ENCODE peak calls at places on chromosomes 2 and 18, in six cellular contexts. G is stimulated activated CD4-positive, alpha-beta T cell treated with anti-CD3 and anti-CD28 coated beads, Interleukin-2, amount 100 ng/mL, for 48 hours; D is Ammon's horn; H is WTC11; Y is right lobe of liver; S is GM18507. V is an unnamed sample.

GRCh38 chr2:206160807-206161179 is 1.1 kb downstream of the EEF1B2 start:
- DNase-seq in G (no peak), D (no peak), H (no peak), Y (no peak), S (no peak), V (no peak)

GRCh38 chr2:164606557-164606956 is 14.7 kb downstream of the GRB14 start:
- DNase-seq in G (no peak), D (no peak), H (no peak), Y (no peak), S (no peak), V (no peak)

GRCh38 chr2:144137705-144138428 is 382.1 kb downstream of the ZEB2 start:
- DNase-seq in G (no peak), D (peak), H (no peak), Y (no peak), S (no peak), V (no peak)

GRCh38 chr2:96505231-96505889 is at the start of gene NEURL3:
- DNase-seq in G (no peak), D (peak), H (no peak), Y (peak), S (no peak), V (peak)

GRCh38 chr2:37798315-37799005 is 126.6 kb upstream of the RMDN2 start:
- DNase-seq in G (no peak), D (peak), H (no peak), Y (no peak), S (peak), V (no peak)

GRCh38 chr2:178764097-178764496 is 43.1 kb downstream of the TTN start:
- DNase-seq in G (no peak), D (no peak), H (no peak), Y (no peak), S (no peak), V (no peak)

GRCh38 chr2:196238836-196239380 is 67.5 kb upstream of the STK17B start:
- DNase-seq in G (no peak), D (no peak), H (no peak), Y (no peak), S (no peak), V (no peak)

GRCh38 chr2:176152350-176153181 is 1.2 kb downstream of the HOXD4 start:
- DNase-seq in G (no peak), D (no peak), H (no peak), Y (no peak), S (no peak), V (no peak)

GRCh38 chr18:607930-608329 is 11.1 kb downstream of the CLUL1 start:
- DNase-seq in G (no peak), D (peak), H (no peak), Y (no peak), S (no peak), V (no peak)

GRCh38 chr2:190618030-190618429 is 30.9 kb upstream of the NAB1 start:
- DNase-seq in G (no peak), D (no peak), H (no peak), Y (no peak), S (no peak), V (no peak)

GRCh38 chr18:38751897-38752296 is 1186.3 kb upstream of the CELF4 start:
- DNase-seq in G (no peak), D (peak), H (no peak), Y (no peak), S (no peak), V (no peak)

GRCh38 chr2:41934323-41935003 is 113.4 kb upstream of the PKDCC start:
- DNase-seq in G (no peak), D (no peak), H (no peak), Y (no peak), S (no peak), V (no peak)

GRCh38 chr18:41311571-41312240 is 643.3 kb upstream of the PIK3C3 start:
- DNase-seq in G (no peak), D (no peak), H (no peak), Y (no peak), S (no peak), V (no peak)

GRCh38 chr18:56645415-56646016 is 5.6 kb upstream of the WDR7 start:
- DNase-seq in G (no peak), D (no peak), H (no peak), Y (no peak), S (no peak), V (no peak)

GRCh38 chr18:48997985-48998831 is 47.4 kb upstream of the SMAD7 start:
- DNase-seq in G (no peak), D (no peak), H (peak), Y (no peak), S (no peak), V (peak)

V was measured in osteocyte.